ENCODE peak calls at places on chromosomes 13 and 19, in four cellular contexts. F is tibial artery, S is ovary, P is stomach. H is an unnamed sample.

GRCh38 chr19:46220038-46220615 is 9.4 kb upstream of the IGFL1 start:
- DNase-seq in F (no peak), P (no peak), S (no peak), H (no peak)

GRCh38 chr13:32946558-32946957 is 69.7 kb upstream of the KL start:
- DNase-seq in P (no peak), S (no peak), F (no peak), H (no peak)

GRCh38 chr13:40306817-40307216 is 359.6 kb downstream of the FOXO1 start:
- DNase-seq in F (no peak), P (no peak), S (no peak), H (no peak)

GRCh38 chr19:31707206-31707605 is 358.0 kb upstream of the TSHZ3 start:
- DNase-seq in F (no peak), P (no peak), S (no peak), H (no peak)

GRCh38 chr13:19324325-19324724 is 142.7 kb upstream of the TUBA3C start:
- DNase-seq in S (no peak), P (no peak), F (no peak), H (no peak)

GRCh38 chr13:46035066-46035465 is 17.5 kb downstream of the ZC3H13 start:
- DNase-seq in P (no peak), F (no peak), S (no peak), H (no peak)

GRCh38 chr19:17159466-17160393 is 55.4 kb upstream of the USE1 start:
- DNase-seq in P (no peak), F (no peak), S (no peak), H (no peak)

GRCh38 chr19:2391118-2391725 is 31.2 kb downstream of the TMPRSS9 start:
- DNase-seq in S (peak), F (no peak), P (peak), H (peak)

GRCh38 chr13:62167650-62168172 is 752.1 kb upstream of the PCDH20 start:
- DNase-seq in S (no peak), P (no peak), F (no peak), H (no peak)

GRCh38 chr19:45514376-45515051 is 7.2 kb downstream of the VASP start:
- DNase-seq in P (peak), F (no peak), S (no peak), H (no peak)

DNA sequence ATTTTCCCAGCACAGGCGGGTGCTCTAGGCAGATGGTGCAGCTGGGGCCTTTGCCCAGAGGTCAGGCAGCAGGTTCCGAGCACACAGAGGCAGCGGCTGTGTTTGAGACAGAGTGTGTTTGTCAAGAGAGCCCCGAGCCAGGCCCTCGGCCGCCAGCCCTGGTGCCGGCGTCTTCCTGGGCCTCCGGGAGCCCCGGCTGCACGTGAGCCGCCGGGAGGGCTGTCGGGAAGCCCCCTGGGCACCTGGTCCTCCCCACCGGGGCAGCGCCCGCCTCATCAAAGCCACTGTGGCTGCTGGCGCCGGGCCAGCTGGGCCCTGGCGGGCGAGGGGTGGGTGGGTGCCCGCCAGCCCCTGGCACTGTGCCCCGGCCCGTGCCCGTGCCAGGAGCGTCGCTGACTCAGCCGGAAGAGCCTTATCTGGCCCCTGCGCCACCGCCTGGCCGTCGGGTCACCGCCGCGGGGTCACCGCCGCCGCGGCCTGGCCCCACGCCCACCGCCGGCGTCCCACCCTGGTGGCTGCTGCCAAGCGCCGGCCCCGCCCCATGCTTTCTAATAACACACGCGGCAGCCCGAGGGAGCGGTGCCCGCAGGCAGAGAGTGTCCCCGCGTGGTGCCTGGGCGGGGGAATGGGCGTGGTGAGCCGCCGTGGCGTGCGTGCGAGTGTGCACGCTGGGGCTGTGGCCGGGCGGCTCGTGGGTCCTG is 14.9 kb downstream of the ARID3A start:
- DNase-seq in S (peak), F (peak), P (peak), H (peak)
- H3K4me3 ChIP-seq in S (no peak), F (peak), P (peak), H (no peak)

GRCh38 chr13:110549795-110550160 is 11.7 kb downstream of the RAB20 start:
- DNase-seq in S (no peak), F (no peak), P (no peak), H (no peak)
- H3K27ac ChIP-seq in S (no peak), F (no peak), P (peak), H (no peak)

GRCh38 chr19:52665047-52665446 is 26.9 kb upstream of the ZNF83 start:
- DNase-seq in F (no peak), S (no peak), P (no peak), H (no peak)

GRCh38 chr19:52664461-52664860 is 26.3 kb upstream of the ZNF83 start:
- DNase-seq in S (peak), F (no peak), P (no peak), H (no peak)

GRCh38 chr19:52667972-52668371 is 29.8 kb upstream of the ZNF83 start:
- DNase-seq in P (no peak), F (no peak), S (no peak), H (no peak)

GRCh38 chr19:52662631-52663030 is 24.5 kb upstream of the ZNF83 start:
- DNase-seq in F (no peak), S (no peak), P (no peak), H (no peak)

DNA sequence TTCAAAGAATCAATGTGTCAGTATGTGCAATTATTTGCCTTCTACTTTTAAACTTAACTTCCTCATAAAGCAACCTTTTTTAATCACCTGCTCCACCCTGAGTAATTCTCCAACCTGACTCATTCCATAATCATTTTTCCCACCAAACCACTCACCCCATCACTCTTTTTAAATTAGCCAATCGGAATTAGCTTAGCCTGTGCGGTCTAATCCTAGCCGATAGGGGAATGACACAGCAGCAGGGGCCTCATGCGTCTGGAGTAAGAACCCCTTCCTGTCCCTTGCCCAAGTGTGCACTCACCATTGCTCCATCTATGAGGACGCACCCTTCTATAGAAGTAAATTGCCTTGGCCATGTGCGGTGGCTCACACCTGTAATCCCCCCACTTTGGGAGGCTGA is 27.4 kb upstream of the ZNF83 start:
- DNase-seq in F (no peak), P (no peak), S (no peak), H (no peak)
- TF ChIP-seq CTCF in F (no peak), P (no peak), S (no peak), H (no peak)

DNA sequence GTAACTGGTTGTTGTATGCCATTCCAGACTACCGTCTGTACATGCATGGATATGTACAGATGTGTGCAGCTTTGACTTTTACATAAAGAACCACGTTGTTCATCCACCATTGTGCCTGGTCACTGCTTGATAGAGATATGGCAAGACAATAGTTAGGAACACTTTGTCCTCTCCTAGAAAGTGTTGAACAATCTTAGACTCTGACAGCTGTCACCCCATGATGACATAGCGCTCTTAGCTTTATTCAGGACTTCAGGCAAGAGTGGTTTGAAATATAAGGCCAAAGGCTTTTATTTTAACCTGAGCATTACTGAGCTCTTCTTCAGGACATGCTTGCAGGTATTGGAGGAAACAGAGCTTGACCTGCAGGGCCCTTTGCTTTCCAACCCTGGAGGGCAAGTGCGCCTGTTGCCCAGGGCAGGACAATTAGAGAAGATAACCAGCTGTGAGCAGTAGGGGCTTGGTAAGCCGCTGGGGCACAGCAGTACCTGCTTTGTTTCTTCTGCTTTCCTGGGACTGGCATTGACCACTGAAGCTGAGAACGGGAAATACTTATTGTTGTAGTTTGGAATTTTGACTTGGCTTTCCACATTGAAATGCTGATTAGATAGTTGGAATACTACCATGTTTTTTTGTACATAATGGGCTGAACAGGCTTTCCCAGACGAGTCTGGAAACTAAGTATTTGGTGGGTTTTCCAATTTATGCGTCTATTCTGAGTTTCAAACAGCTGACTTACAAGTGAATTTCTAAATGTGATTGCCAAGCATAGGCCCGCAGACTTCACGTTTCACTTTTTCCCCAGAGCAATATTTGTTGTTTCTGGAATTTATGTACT is 51.1 kb downstream of the GARRE1 start:
- DNase-seq in F (no peak), P (no peak), S (no peak), H (no peak)
- H3K4me3 ChIP-seq in F (no peak), P (no peak), S (no peak), H (no peak)

GRCh38 chr19:57887195-57887941 is 1.5 kb downstream of the ZNF814 start:
- DNase-seq in S (no peak), F (no peak), P (no peak), H (no peak)
- H3K27ac ChIP-seq in S (no peak), F (no peak), P (no peak), H (no peak)

GRCh38 chr13:85013006-85013405 is 786.2 kb downstream of the SLITRK6 start:
- DNase-seq in P (no peak), S (no peak), F (no peak), H (no peak)
- TF ChIP-seq CTCF in P (no peak), S (no peak), F (no peak), H (no peak)

DNA sequence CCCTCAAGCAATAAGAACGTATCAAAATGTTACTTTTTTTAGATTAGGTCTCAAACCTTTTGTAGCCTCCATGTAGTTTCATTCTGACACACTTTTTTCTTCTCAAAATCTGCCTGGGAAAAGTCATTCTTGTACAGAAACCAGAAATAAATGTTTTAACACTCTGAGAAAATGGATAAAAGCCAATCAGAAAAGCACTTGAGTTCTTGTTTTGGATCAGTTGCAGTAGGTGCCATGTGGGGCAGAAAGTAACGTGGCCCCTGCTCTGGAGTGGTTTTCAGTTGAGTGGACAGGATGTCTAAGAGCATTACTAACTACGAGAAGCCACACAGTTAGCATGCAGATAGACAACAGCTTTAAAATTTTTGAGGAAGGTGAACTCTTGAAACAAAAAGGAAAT is 19.1 kb downstream of the GPR183 start:
- DNase-seq in P (no peak), F (no peak), S (no peak), H (no peak)
- H3K4me3 ChIP-seq in P (no peak), F (no peak), S (no peak), H (no peak)

DNA sequence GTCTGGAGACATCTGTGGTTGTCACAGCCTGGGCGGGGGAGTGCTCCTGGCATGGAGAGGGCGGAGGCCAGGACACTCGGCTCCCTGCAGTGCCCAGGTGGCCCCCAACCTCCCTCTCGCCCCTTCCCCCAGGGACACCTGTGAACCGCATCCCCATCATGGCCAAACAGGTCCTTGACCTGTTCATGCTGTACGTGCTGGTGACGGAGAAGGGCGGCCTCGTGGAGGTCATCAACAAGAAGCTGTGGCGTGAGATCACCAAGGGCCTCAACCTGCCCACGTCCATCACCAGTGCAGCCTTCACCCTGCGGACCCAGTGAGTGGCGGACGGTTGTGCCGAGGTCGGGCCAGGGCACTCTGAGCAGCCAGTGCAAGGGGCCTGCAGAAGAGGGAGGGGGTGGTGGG is 20.0 kb upstream of the WDR18 start:
- DNase-seq in S (no peak), P (no peak), F (no peak), H (no peak)
- H3K27ac ChIP-seq in S (no peak), P (no peak), F (no peak), H (no peak)

H was measured in AG04450.